ENCODE peak calls at places on chromosomes 7 and 10, in six cellular contexts. One of them, this sample, is unnamed.

GRCh38 chr7:12456506-12456905 is 52.8 kb upstream of the VWDE start:
- DNase-seq in neural progenitor cell: no peak
- DNase-seq in right lobe of liver: no peak
- DNase-seq in heart left ventricle: no peak
- DNase-seq in colonic mucosa: no peak
- DNase-seq in BJ: no peak
- DNase-seq in this sample: peak; percentile 47

GRCh38 chr7:8109196-8110022 is 140.8 kb downstream of the GLCCI1 start:
- DNase-seq in right lobe of liver: no peak
- DNase-seq in neural progenitor cell: no peak
- DNase-seq in colonic mucosa: no peak
- DNase-seq in BJ: peak; percentile 2
- DNase-seq in heart left ventricle: no peak
- DNase-seq in this sample: no peak

GRCh38 chr7:116588641-116589594 is 64.1 kb downstream of the CAV1 start:
- DNase-seq in heart left ventricle: no peak
- DNase-seq in colonic mucosa: no peak
- DNase-seq in right lobe of liver: no peak
- DNase-seq in BJ: no peak
- DNase-seq in neural progenitor cell: peak; percentile 68
- DNase-seq in this sample: no peak

GRCh38 chr7:95549818-95550529 is 46.3 kb downstream of the PDK4 start:
- DNase-seq in BJ: peak; percentile 36
- DNase-seq in colonic mucosa: peak; percentile 81
- DNase-seq in neural progenitor cell: no peak
- DNase-seq in heart left ventricle: peak; percentile 79
- DNase-seq in right lobe of liver: peak; percentile 69
- DNase-seq in this sample: no peak

GRCh38 chr10:59779656-59780521 is 26.6 kb upstream of the MRLN start:
- DNase-seq in BJ: no peak
- DNase-seq in neural progenitor cell: no peak
- DNase-seq in colonic mucosa: no peak
- DNase-seq in heart left ventricle: no peak
- DNase-seq in right lobe of liver: no peak
- DNase-seq in this sample: no peak

GRCh38 chr7:44145969-44146897 is 5.1 kb upstream of the MYL7 start:
- DNase-seq in heart left ventricle: peak; percentile 92
- DNase-seq in right lobe of liver: peak; percentile 65
- DNase-seq in neural progenitor cell: peak; percentile 91
- DNase-seq in BJ: no peak
- DNase-seq in colonic mucosa: peak; percentile 92
- DNase-seq in this sample: peak; percentile 95

GRCh38 chr7:148481147-148481526 is 109.4 kb upstream of the C7orf33 start:
- DNase-seq in neural progenitor cell: no peak
- DNase-seq in BJ: no peak
- DNase-seq in right lobe of liver: peak; percentile 51
- DNase-seq in colonic mucosa: no peak
- DNase-seq in heart left ventricle: no peak
- DNase-seq in this sample: no peak

GRCh38 chr10:79202188-79203013 is 133.6 kb downstream of the ZMIZ1 start:
- DNase-seq in BJ: no peak
- DNase-seq in heart left ventricle: no peak
- DNase-seq in neural progenitor cell: peak; percentile 71
- DNase-seq in colonic mucosa: no peak
- DNase-seq in right lobe of liver: no peak
- DNase-seq in this sample: peak; percentile 75

GRCh38 chr10:101014966-101015581 is 15.5 kb downstream of the LZTS2 start:
- DNase-seq in BJ: peak; percentile 42
- DNase-seq in heart left ventricle: no peak
- DNase-seq in neural progenitor cell: no peak
- DNase-seq in colonic mucosa: no peak
- DNase-seq in right lobe of liver: no peak
- DNase-seq in this sample: no peak

GRCh38 chr7:91759205-91759863 is 121.2 kb downstream of the MTERF1 start:
- DNase-seq in colonic mucosa: peak; percentile 95
- DNase-seq in right lobe of liver: peak; percentile 61
- DNase-seq in neural progenitor cell: peak; percentile 38
- DNase-seq in BJ: no peak
- DNase-seq in heart left ventricle: no peak
- DNase-seq in this sample: no peak

GRCh38 chr7:907158-907980 is 31.0 kb downstream of the GET4 start:
- DNase-seq in neural progenitor cell: no peak
- DNase-seq in colonic mucosa: no peak
- DNase-seq in heart left ventricle: no peak
- DNase-seq in right lobe of liver: no peak
- DNase-seq in BJ: no peak
- DNase-seq in this sample: no peak

GRCh38 chr7:22346383-22347107 is 10.4 kb downstream of the RAPGEF5 start:
- DNase-seq in colonic mucosa: no peak
- DNase-seq in heart left ventricle: no peak
- DNase-seq in BJ: no peak
- DNase-seq in right lobe of liver: no peak
- DNase-seq in neural progenitor cell: no peak
- DNase-seq in this sample: no peak

GRCh38 chr7:89500082-89500481 is 654.2 kb upstream of the STEAP1 start:
- DNase-seq in BJ: no peak
- DNase-seq in right lobe of liver: no peak
- DNase-seq in neural progenitor cell: no peak
- DNase-seq in heart left ventricle: no peak
- DNase-seq in colonic mucosa: no peak
- DNase-seq in this sample: no peak

GRCh38 chr7:120373174-120373573 is 100.2 kb downstream of the KCND2 start:
- DNase-seq in neural progenitor cell: no peak
- DNase-seq in colonic mucosa: no peak
- DNase-seq in right lobe of liver: no peak
- DNase-seq in BJ: no peak
- DNase-seq in heart left ventricle: no peak
- DNase-seq in this sample: no peak

GRCh38 chr7:265998-266850 is 23.7 kb upstream of the FOXL3 start:
- DNase-seq in heart left ventricle: peak; percentile 51
- DNase-seq in colonic mucosa: no peak
- DNase-seq in right lobe of liver: no peak
- DNase-seq in neural progenitor cell: no peak
- DNase-seq in BJ: no peak
- DNase-seq in this sample: no peak

GRCh38 chr7:130901209-130901783 is 167.3 kb upstream of the KLF14 start:
- DNase-seq in heart left ventricle: peak; percentile 73
- DNase-seq in BJ: peak; percentile 73
- DNase-seq in neural progenitor cell: peak; percentile 66
- DNase-seq in colonic mucosa: peak; percentile 80
- DNase-seq in right lobe of liver: peak; percentile 81
- DNase-seq in this sample: peak; percentile 49

GRCh38 chr7:81005254-81005653 is 86.4 kb upstream of the SEMA3C start:
- DNase-seq in heart left ventricle: no peak
- DNase-seq in colonic mucosa: no peak
- DNase-seq in right lobe of liver: no peak
- DNase-seq in neural progenitor cell: no peak
- DNase-seq in BJ: no peak
- DNase-seq in this sample: no peak

GRCh38 chr7:40709077-40709964 is 574.5 kb downstream of the SUGCT start:
- DNase-seq in neural progenitor cell: no peak
- DNase-seq in heart left ventricle: no peak
- DNase-seq in colonic mucosa: no peak
- DNase-seq in BJ: no peak
- DNase-seq in right lobe of liver: no peak
- DNase-seq in this sample: no peak

GRCh38 chr10:118259288-118259906 is 82.7 kb downstream of the FAM204A start:
- DNase-seq in heart left ventricle: no peak
- DNase-seq in colonic mucosa: peak; percentile 28
- DNase-seq in neural progenitor cell: peak; percentile 90
- DNase-seq in BJ: no peak
- DNase-seq in right lobe of liver: no peak
- DNase-seq in this sample: peak; percentile 71

GRCh38 chr7:92137531-92137930 is 3.3 kb upstream of the CYP51A1 start:
- DNase-seq in heart left ventricle: no peak
- DNase-seq in neural progenitor cell: no peak
- DNase-seq in colonic mucosa: no peak
- DNase-seq in right lobe of liver: no peak
- DNase-seq in BJ: no peak
- DNase-seq in this sample: peak; percentile 27

GRCh38 chr10:112959207-112959838 is 9.3 kb downstream of the TCF7L2 start:
- DNase-seq in heart left ventricle: no peak
- DNase-seq in BJ: no peak
- DNase-seq in neural progenitor cell: peak; percentile 25
- DNase-seq in colonic mucosa: no peak
- DNase-seq in right lobe of liver: no peak
- DNase-seq in this sample: no peak

GRCh38 chr7:84200859-84201258 is 6.3 kb upstream of the SEMA3A start:
- DNase-seq in right lobe of liver: no peak
- DNase-seq in BJ: no peak
- DNase-seq in colonic mucosa: no peak
- DNase-seq in heart left ventricle: no peak
- DNase-seq in neural progenitor cell: peak; percentile 27
- DNase-seq in this sample: no peak

GRCh38 chr10:74548676-74549075 is 277.7 kb upstream of the KAT6B start:
- DNase-seq in right lobe of liver: no peak
- DNase-seq in BJ: no peak
- DNase-seq in heart left ventricle: no peak
- DNase-seq in neural progenitor cell: no peak
- DNase-seq in colonic mucosa: no peak
- DNase-seq in this sample: no peak

DNA sequence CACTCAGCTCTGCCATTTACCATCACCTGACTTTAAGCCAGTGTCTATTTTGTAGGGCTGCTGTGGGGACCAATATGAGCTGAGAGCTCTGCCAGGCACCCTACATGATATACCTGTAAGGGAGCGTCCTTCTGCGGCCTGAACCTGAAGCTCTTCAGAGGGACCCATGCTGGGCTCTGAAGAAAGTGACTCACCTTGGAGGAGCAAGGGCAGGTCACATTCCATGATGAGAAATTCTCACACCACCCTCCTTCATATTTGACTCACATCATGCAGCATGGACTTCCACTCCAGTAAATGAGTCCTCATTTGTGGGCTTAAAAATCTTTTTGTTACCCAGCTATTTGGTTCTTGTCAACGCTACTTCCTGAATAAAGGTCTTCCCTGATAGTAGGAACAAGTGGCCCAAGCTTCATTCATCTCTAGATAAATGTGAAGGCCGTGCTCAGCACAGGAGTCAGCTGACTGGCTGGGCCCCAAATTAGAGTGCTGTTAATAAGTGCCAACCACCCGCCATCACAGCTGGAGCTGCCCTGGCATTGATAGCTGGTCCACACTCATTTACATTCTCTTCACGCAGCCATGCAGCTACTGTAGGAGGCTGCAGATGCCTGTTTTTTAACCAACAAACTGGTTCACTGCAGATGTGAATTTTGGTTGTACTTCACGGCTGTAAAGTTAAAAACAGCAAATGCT is 78.4 kb downstream of the RNF216 start:
- DNase-seq in BJ: no peak
- DNase-seq in right lobe of liver: no peak
- DNase-seq in colonic mucosa: no peak
- DNase-seq in heart left ventricle: no peak
- DNase-seq in neural progenitor cell: no peak
- DNase-seq in this sample: no peak
- H3K27me3 ChIP-seq in BJ: no peaks in the 10 kb centered on the region
- H3K27me3 ChIP-seq in right lobe of liver: no peaks in the 10 kb centered on the region
- H3K27me3 ChIP-seq in colonic mucosa: no peaks in the 10 kb centered on the region
- H3K27me3 ChIP-seq in heart left ventricle: no peaks in the 10 kb centered on the region
- H3K27me3 ChIP-seq in neural progenitor cell: no peaks in the 10 kb centered on the region
- H3K27me3 ChIP-seq in this sample: no peaks in the 10 kb centered on the region

GRCh38 chr10:77189056-77189455 is 448.6 kb downstream of the KCNMA1 start:
- DNase-seq in right lobe of liver: no peak
- DNase-seq in neural progenitor cell: no peak
- DNase-seq in BJ: no peak
- DNase-seq in heart left ventricle: no peak
- DNase-seq in colonic mucosa: no peak
- DNase-seq in this sample: no peak
- H3K27me3 ChIP-seq in right lobe of liver: no peaks in the 10 kb centered on the region
- H3K27me3 ChIP-seq in neural progenitor cell: no peaks in the 10 kb centered on the region
- H3K27me3 ChIP-seq in BJ: no peaks in the 10 kb centered on the region
- H3K27me3 ChIP-seq in heart left ventricle: peaks cover 19% of the 10 kb centered on the region
- H3K27me3 ChIP-seq in colonic mucosa: no peaks in the 10 kb centered on the region
- H3K27me3 ChIP-seq in this sample: no peaks in the 10 kb centered on the region

GRCh38 chr10:3248526-3249255 is 76.1 kb upstream of the PITRM1 start:
- DNase-seq in BJ: peak; percentile 90
- DNase-seq in heart left ventricle: no peak
- DNase-seq in right lobe of liver: no peak
- DNase-seq in colonic mucosa: no peak
- DNase-seq in neural progenitor cell: no peak
- DNase-seq in this sample: no peak
- H3K27me3 ChIP-seq in BJ: peaks cover under 1% of the 10 kb centered on the region
- H3K27me3 ChIP-seq in heart left ventricle: no peaks in the 10 kb centered on the region
- H3K27me3 ChIP-seq in right lobe of liver: no peaks in the 10 kb centered on the region
- H3K27me3 ChIP-seq in colonic mucosa: no peaks in the 10 kb centered on the region
- H3K27me3 ChIP-seq in neural progenitor cell: no peaks in the 10 kb centered on the region
- H3K27me3 ChIP-seq in this sample: no peaks in the 10 kb centered on the region

GRCh38 chr7:27213904-27214586 is 14.2 kb upstream of the HOXA13 start:
- DNase-seq in right lobe of liver: no peak
- DNase-seq in neural progenitor cell: no peak
- DNase-seq in heart left ventricle: no peak
- DNase-seq in colonic mucosa: no peak
- DNase-seq in BJ: no peak
- DNase-seq in this sample: no peak

GRCh38 chr7:27211694-27212316 is 11.9 kb upstream of the HOXA13 start:
- DNase-seq in neural progenitor cell: no peak
- DNase-seq in heart left ventricle: no peak
- DNase-seq in BJ: no peak
- DNase-seq in right lobe of liver: no peak
- DNase-seq in colonic mucosa: no peak
- DNase-seq in this sample: no peak

GRCh38 chr7:27213150-27213903 is 13.4 kb upstream of the HOXA13 start:
- DNase-seq in colonic mucosa: no peak
- DNase-seq in right lobe of liver: no peak
- DNase-seq in heart left ventricle: no peak
- DNase-seq in neural progenitor cell: no peak
- DNase-seq in BJ: no peak
- DNase-seq in this sample: no peak

GRCh38 chr7:27211084-27211446 is 11.2 kb upstream of the HOXA13 start:
- DNase-seq in heart left ventricle: no peak
- DNase-seq in right lobe of liver: no peak
- DNase-seq in BJ: no peak
- DNase-seq in neural progenitor cell: no peak
- DNase-seq in colonic mucosa: no peak
- DNase-seq in this sample: no peak

DNA sequence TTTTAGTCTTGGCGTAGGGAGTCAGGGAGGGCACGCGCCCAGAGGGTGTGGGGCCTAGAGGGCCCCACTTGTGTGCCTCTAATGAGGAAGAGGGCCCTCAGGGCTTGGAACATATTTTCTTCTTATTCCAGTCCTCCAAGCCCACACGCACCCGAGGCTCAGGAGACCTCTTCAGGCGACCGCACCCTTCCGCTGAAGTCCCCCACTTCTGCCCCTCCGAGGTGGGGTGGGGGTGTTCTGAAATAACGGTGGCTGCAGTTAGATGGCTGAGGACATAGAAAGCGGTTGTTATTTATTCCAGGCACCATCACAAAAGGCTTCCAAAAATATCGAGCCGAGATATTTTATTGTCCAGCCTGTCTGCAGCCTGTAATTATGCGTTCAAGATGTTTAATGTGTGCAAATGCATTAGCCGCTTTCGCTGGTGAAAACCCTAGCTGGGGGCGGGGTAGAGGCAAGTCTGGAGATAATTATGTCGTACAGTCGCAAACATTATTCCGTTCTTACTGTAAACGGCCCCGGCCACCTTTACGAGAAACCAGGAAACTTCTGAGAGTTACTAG is 12.8 kb upstream of the HOXA13 start:
- DNase-seq in neural progenitor cell: no peak
- DNase-seq in BJ: no peak
- DNase-seq in right lobe of liver: no peak
- DNase-seq in heart left ventricle: no peak
- DNase-seq in colonic mucosa: no peak
- DNase-seq in this sample: no peak
- H3K27me3 ChIP-seq in neural progenitor cell: peaks cover 100% of the 10 kb centered on the region
- H3K27me3 ChIP-seq in BJ: no peaks in the 10 kb centered on the region
- H3K27me3 ChIP-seq in right lobe of liver: no peaks in the 10 kb centered on the region
- H3K27me3 ChIP-seq in heart left ventricle: peaks cover 97% of the 10 kb centered on the region
- H3K27me3 ChIP-seq in colonic mucosa: peaks cover 8% of the 10 kb centered on the region
- H3K27me3 ChIP-seq in this sample: peaks cover 95% of the 10 kb centered on the region

This sample was measured in BE2C.